ENCODE peak calls at places on chromosomes 5 and 9, in five cellular contexts. One of them, this sample, is unnamed.

GRCh38 chr9:137968235-137968634 is 90.7 kb downstream of the CACNA1B start:
- DNase-seq in BJ: no peak
- DNase-seq in fibroblast of mammary gland: no peak
- DNase-seq in sigmoid colon: peak
- DNase-seq in fibroblast of the aortic adventitia: no peak
- DNase-seq in this sample: no peak

GRCh38 chr9:16152276-16153065 is 599.6 kb downstream of the CCDC171 start:
- DNase-seq in fibroblast of the aortic adventitia: peak
- DNase-seq in fibroblast of mammary gland: no peak
- DNase-seq in BJ: no peak
- DNase-seq in sigmoid colon: no peak
- DNase-seq in this sample: no peak

GRCh38 chr5:59276886-59277514 is 616.5 kb downstream of the PDE4D start:
- DNase-seq in sigmoid colon: peak
- DNase-seq in fibroblast of the aortic adventitia: no peak
- DNase-seq in fibroblast of mammary gland: peak
- DNase-seq in BJ: no peak
- DNase-seq in this sample: no peak

GRCh38 chr5:63495225-63495624 is 467.0 kb downstream of the HTR1A start:
- DNase-seq in fibroblast of the aortic adventitia: no peak
- DNase-seq in sigmoid colon: no peak
- DNase-seq in BJ: no peak
- DNase-seq in fibroblast of mammary gland: no peak
- DNase-seq in this sample: no peak

GRCh38 chr5:144352318-144352717 is 181.6 kb downstream of the KCTD16 start:
- DNase-seq in fibroblast of mammary gland: no peak
- DNase-seq in fibroblast of the aortic adventitia: no peak
- DNase-seq in BJ: no peak
- DNase-seq in sigmoid colon: no peak
- DNase-seq in this sample: no peak

GRCh38 chr9:37946971-37947370 is 43.0 kb upstream of the SLC25A51 start:
- DNase-seq in sigmoid colon: no peak
- DNase-seq in fibroblast of the aortic adventitia: no peak
- DNase-seq in BJ: no peak
- DNase-seq in fibroblast of mammary gland: no peak
- DNase-seq in this sample: no peak

GRCh38 chr9:120416816-120417427 is 163.0 kb downstream of the CDK5RAP2 start:
- DNase-seq in BJ: no peak
- DNase-seq in fibroblast of the aortic adventitia: no peak
- DNase-seq in fibroblast of mammary gland: no peak
- DNase-seq in sigmoid colon: no peak
- DNase-seq in this sample: no peak

GRCh38 chr5:83644301-83644700 is 76.4 kb downstream of the HAPLN1 start:
- DNase-seq in sigmoid colon: no peak
- DNase-seq in fibroblast of the aortic adventitia: no peak
- DNase-seq in fibroblast of mammary gland: no peak
- DNase-seq in BJ: no peak
- DNase-seq in this sample: no peak

GRCh38 chr5:97089149-97089801 is 53.1 kb downstream of the LIX1 start:
- DNase-seq in fibroblast of the aortic adventitia: no peak
- DNase-seq in fibroblast of mammary gland: peak
- DNase-seq in sigmoid colon: no peak
- DNase-seq in BJ: no peak
- DNase-seq in this sample: no peak

DNA sequence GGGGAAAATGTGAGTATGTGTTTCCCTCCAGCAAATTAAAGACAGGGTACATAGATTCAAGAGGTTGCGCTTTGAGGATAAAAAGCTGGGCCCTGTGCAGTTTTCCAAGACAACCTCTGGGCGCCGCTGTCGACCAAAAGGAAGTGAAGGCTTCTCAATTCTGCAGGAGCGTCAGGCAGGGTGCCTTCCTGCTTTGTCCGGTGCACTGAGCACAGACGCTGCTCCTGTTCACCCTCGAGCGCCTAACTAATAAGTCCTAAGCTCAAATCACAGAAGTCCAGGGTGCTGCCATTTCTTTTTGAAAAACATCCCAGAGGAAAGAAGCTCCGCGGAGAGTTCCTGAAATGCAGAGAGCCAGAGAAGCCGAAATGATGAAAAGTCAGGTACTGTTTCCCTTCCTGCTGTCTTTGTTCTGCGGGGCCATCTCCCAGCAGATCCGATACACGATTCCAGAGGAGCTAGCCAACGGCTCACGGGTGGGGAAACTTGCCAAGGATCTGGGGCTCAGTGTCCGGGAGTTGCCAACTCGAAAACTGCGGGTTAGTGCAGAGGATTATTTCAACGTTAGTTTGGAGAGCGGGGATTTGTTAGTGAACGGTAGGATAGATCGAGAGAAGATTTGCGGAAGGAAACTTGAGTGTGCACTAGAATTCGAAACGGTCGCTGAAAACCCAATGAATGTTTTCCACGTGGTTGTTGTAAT is at the start of gene PCDHGB1:
- DNase-seq in sigmoid colon: no peak
- DNase-seq in fibroblast of mammary gland: peak
- DNase-seq in BJ: no peak
- DNase-seq in fibroblast of the aortic adventitia: peak
- DNase-seq in this sample: peak
- TF ChIP-seq CTCF in sigmoid colon: no peak
- TF ChIP-seq CTCF in fibroblast of mammary gland: peak
- TF ChIP-seq CTCF in BJ: peak
- TF ChIP-seq CTCF in fibroblast of the aortic adventitia: peak
- TF ChIP-seq CTCF in this sample: peak

DNA sequence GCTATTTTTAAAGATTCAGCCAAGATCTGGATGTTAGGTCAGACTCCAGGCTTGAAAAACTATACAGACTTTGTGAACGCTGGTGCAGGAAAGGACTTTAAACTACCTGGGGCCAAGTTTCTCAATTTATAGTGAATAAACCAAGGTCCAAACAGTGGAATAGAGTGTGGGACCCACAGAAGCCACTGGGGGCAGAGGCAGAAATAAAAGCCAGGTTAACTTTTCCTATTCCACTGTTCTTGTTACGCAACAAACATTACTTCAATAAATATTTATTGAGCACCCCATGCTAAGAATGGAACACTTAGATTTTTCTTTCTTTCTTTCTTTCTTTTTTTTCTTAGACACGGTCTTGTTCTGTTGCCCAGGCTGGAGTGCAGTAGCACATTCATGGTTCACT is 11.0 kb upstream of the HAVCR1 start:
- DNase-seq in fibroblast of the aortic adventitia: no peak
- DNase-seq in sigmoid colon: no peak
- DNase-seq in BJ: no peak
- DNase-seq in fibroblast of mammary gland: no peak
- DNase-seq in this sample: no peak
- TF ChIP-seq CTCF in fibroblast of the aortic adventitia: no peak
- TF ChIP-seq CTCF in sigmoid colon: no peak
- TF ChIP-seq CTCF in BJ: no peak
- TF ChIP-seq CTCF in fibroblast of mammary gland: no peak
- TF ChIP-seq CTCF in this sample: no peak

DNA sequence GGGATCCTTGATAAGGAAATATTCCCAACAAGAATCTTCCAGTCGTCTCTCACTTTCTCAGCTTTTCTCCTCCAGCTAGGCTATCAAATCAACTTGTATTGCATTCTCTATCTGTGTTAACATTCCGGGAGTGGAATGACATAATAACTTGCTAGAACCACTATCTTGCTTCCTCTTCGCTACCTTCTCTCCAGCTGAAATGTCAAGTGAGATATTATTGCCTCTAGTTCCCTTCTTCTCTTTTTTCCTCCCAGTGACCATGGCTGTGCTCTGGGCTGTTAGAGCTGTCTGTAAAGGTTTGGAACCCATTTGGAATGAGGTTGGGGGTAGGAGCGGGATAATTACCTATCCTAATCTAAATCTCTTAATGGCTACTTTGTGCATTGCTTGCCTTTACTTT is 1329.5 kb upstream of the WWC1 start:
- DNase-seq in sigmoid colon: no peak
- DNase-seq in fibroblast of mammary gland: no peak
- DNase-seq in BJ: no peak
- DNase-seq in fibroblast of the aortic adventitia: no peak
- DNase-seq in this sample: no peak
- TF ChIP-seq CTCF in sigmoid colon: no peak
- TF ChIP-seq CTCF in fibroblast of mammary gland: no peak
- TF ChIP-seq CTCF in BJ: no peak
- TF ChIP-seq CTCF in fibroblast of the aortic adventitia: no peak
- TF ChIP-seq CTCF in this sample: no peak

DNA sequence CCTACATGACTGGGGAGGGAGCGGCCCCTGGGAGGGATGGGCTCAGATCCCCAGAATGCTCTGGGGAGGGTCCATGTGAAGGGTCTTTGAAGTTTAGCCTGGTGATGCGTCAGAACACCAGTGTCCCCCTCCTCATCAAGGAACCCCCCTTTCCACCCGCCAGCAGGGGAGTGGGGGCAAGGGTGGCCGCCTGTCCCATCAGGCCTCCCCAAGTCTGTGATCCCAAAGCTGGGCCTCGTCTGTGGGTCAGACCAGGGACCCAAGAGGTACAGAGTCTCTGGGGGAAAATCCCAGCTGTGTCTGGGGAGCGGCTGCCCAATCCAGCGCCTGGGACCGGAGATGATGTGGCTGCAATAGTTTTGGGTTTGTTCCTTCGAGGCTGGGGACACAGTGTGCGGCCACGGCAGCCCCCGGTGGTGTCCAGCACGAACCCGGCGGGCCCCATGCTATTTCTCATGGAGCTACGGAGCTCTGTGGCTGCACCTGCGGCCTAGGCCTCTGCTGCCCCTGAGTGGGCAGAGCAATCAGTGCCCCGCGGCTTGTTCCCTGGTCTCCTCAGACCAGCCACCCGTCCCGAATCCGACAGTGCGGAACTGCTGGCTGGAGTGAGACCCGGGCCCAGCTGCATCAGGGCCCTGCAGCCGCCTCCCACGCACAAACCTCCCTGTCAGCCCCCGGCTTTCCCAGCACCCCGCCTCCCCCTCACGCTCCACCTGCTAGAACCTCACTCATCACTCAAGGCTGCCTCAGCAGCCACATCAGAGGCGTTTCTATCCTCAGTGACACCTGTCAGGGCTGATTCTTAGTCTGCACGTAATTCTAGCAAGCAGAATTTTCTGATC is 29.2 kb downstream of the SARDH start:
- DNase-seq in fibroblast of mammary gland: no peak
- DNase-seq in BJ: no peak
- DNase-seq in sigmoid colon: peak
- DNase-seq in fibroblast of the aortic adventitia: no peak
- DNase-seq in this sample: peak
- TF ChIP-seq CTCF in fibroblast of mammary gland: no peak
- TF ChIP-seq CTCF in BJ: no peak
- TF ChIP-seq CTCF in sigmoid colon: no peak
- TF ChIP-seq CTCF in fibroblast of the aortic adventitia: no peak
- TF ChIP-seq CTCF in this sample: no peak

This sample was measured in activated CD8-positive, alpha-beta T cell treated with anti-CD3 and anti-CD28 coated beads for 36 hours.